ENCODE peak calls at places on chromosomes 5 and 9, in five cellular contexts. J, D, F, E and P are unnamed samples.

GRCh38 chr5:95708876-95709275 is 22.3 kb upstream of the RHOBTB3 start:
- DNase-seq in J (no peak), D (no peak), F (no peak), E (no peak), P (no peak)

GRCh38 chr5:135236187-135236835 is 162.7 kb downstream of the MACROH2A1 start:
- DNase-seq in J (no peak), D (no peak), F (no peak), E (no peak), P (no peak)

GRCh38 chr9:91500509-91501011 is 76.9 kb upstream of the NFIL3 start:
- DNase-seq in J (peak), D (peak), F (peak), E (peak), P (no peak)

GRCh38 chr9:7533376-7534090 is 266.0 kb downstream of the DMAC1 start:
- DNase-seq in J (no peak), D (no peak), F (no peak), E (no peak), P (no peak)

GRCh38 chr5:63727583-63727982 is 234.7 kb downstream of the HTR1A start:
- DNase-seq in J (no peak), D (no peak), F (no peak), E (no peak), P (no peak)

GRCh38 chr9:79682076-79682736 is 110.4 kb downstream of the TLE4 start:
- DNase-seq in J (peak), D (no peak), F (no peak), E (peak), P (no peak)

GRCh38 chr5:176743136-176743827 is 67.1 kb upstream of the UNC5A start:
- DNase-seq in J (no peak), D (no peak), F (no peak), E (no peak), P (no peak)

GRCh38 chr9:29432191-29432590 is 1858.9 kb upstream of the C9orf72 start:
- DNase-seq in J (no peak), D (no peak), F (no peak), E (no peak), P (no peak)

GRCh38 chr5:61659221-61659696 is 327.2 kb downstream of the ZSWIM6 start:
- DNase-seq in J (no peak), D (no peak), F (no peak), E (no peak), P (no peak)

GRCh38 chr5:150255659-150256415 is 33.7 kb downstream of the CAMK2A start:
- DNase-seq in J (peak), D (no peak), F (no peak), E (no peak), P (no peak)

GRCh38 chr9:33014665-33015014 is 10.4 kb upstream of the DNAJA1 start:
- DNase-seq in J (no peak), D (no peak), F (no peak), E (no peak), P (no peak)

GRCh38 chr5:174409971-174410370 is 314.4 kb upstream of the MSX2 start:
- DNase-seq in J (no peak), D (no peak), F (no peak), E (no peak), P (no peak)

GRCh38 chr9:72362680-72363139 is 2.3 kb downstream of the ZFAND5 start:
- DNase-seq in J (peak), D (peak), F (peak), E (peak), P (peak)

GRCh38 chr9:134361843-134362414 is 35.7 kb downstream of the RXRA start:
- DNase-seq in J (no peak), D (no peak), F (no peak), E (no peak), P (no peak)

GRCh38 chr5:159878988-159879471 is 37.3 kb upstream of the ADRA1B start:
- DNase-seq in J (peak), D (peak), F (peak), E (peak), P (peak)

GRCh38 chr5:9440517-9440916 is 105.4 kb downstream of the SEMA5A start:
- DNase-seq in J (peak), D (no peak), F (peak), E (peak), P (no peak)

GRCh38 chr5:87383216-87383615 is 29.5 kb downstream of the CCNH start:
- DNase-seq in J (no peak), D (no peak), F (peak), E (peak), P (no peak)

GRCh38 chr9:78406933-78407332 is 110.0 kb downstream of the PSAT1 start:
- DNase-seq in J (no peak), D (no peak), F (no peak), E (no peak), P (no peak)
- H3K4me3 ChIP-seq in J (no peak), D (no peak), F (no peak), E (no peak), P (no peak)

GRCh38 chr9:14358523-14358922 is 44.6 kb upstream of the NFIB start:
- DNase-seq in J (no peak), D (no peak), F (no peak), E (peak), P (no peak)

GRCh38 chr9:14365667-14366066 is 51.7 kb upstream of the NFIB start:
- DNase-seq in J (no peak), D (no peak), F (no peak), E (peak), P (no peak)

GRCh38 chr9:14366071-14366470 is 52.1 kb upstream of the NFIB start:
- DNase-seq in J (peak), D (peak), F (peak), E (peak), P (peak)

GRCh38 chr9:14361074-14361473 is 47.1 kb upstream of the NFIB start:
- DNase-seq in J (no peak), D (no peak), F (no peak), E (peak), P (no peak)

DNA sequence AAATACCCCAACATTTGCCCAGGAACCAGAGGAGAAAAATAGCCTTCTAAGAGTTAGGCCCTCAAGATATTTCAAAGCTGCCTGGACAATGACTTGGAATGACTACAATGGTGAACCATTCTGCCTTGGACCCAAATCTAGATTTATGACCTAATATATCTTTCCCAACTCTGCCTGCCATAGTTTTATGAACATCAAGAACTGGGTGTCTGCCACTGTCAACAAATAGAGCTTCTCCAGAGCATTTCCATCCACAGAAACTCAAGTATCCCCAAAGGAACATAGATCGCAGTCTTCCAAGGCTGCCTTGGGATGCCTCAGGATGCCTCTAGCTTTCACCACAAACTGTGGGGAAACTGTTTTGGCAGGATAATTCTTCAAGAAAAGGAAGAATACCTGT is 48.2 kb upstream of the NFIB start:
- DNase-seq in J (peak), D (no peak), F (peak), E (peak), P (no peak)
- H3K4me3 ChIP-seq in J (no peak), D (no peak), F (no peak), E (no peak), P (no peak)

DNA sequence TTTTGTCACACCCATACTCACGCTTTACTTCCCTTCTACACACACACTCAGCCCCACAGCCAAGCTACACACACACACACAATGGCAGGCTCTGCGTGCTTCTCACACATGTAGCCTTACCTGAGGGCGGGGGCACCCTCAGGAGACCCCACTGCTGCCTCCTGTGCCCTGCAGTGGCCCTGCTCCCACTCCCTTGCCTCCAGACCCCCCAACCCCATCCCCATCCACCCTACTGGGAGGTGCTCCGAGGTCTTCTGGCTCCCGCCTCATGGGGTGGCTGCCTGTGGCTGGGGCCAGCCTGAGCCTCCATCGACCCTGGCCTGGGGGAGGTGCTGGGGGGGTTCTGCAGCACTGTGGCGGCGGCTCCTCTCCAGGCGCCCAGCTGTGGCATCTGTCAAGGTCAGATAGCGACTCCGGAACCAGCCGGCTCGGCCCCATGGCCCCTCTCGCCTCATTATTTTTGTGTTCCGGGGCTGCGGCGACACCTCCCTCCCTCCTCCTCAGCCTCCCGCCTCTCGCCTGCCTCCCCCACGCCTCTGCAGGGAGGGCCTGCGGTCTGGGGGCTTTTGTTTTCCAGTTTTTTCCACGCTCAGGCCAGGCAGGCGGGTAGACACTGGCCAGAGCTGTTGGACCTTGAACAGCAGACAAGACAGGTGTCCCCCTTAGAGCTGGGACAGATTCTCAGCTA is 21.7 kb downstream of the CXXC5 start:
- DNase-seq in J (no peak), D (no peak), F (no peak), E (no peak), P (no peak)
- H3K4me3 ChIP-seq in J (no peak), D (no peak), F (no peak), E (no peak), P (peak)

GRCh38 chr5:80141681-80142080 is 106.5 kb downstream of the THBS4 start:
- DNase-seq in J (no peak), D (no peak), F (no peak), E (no peak), P (no peak)

GRCh38 chr5:80142996-80143395 is 107.8 kb downstream of the THBS4 start:
- DNase-seq in J (no peak), D (no peak), F (no peak), E (no peak), P (no peak)

GRCh38 chr5:80141147-80141671 is 106.1 kb downstream of the THBS4 start:
- DNase-seq in J (peak), D (peak), F (peak), E (peak), P (peak)

GRCh38 chr5:80146036-80146435 is 109.8 kb downstream of the SERINC5 start:
- DNase-seq in J (no peak), D (no peak), F (no peak), E (no peak), P (no peak)

DNA sequence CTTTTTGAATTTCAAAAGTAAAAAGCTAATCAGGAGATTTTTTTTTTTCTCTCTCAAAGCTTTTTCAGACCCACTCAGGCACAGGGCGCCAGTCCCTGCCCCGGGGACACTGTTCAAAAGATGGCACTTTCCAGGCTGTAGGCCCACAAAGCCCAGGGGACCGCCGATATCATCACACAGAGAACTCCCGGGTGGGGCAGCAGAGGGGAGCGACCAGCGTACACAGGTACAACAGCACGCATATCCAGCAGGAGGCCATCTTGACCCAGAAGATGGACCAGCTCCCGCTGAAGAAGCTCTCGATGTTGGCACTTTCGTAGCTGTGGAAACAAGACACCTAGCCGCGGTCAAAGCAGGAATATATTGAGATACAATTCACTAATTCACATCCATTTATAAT is 108.3 kb downstream of the THBS4 start:
- DNase-seq in J (no peak), D (no peak), F (no peak), E (no peak), P (no peak)
- H3K4me3 ChIP-seq in J (no peak), D (no peak), F (no peak), E (no peak), P (no peak)